ENCODE peak calls at places on chromosomes 6 and 20, in four cellular contexts. B is esophagus muscularis mucosa, D is A549, J is AG04450. I is an unnamed sample.

GRCh38 chr20:5614506-5614905 is 135.7 kb upstream of the SHLD1 start:
- DNase-seq in D (no peak), B (no peak), J (no peak), I (no peak)

GRCh38 chr20:12287575-12287974 is 369.9 kb downstream of the BTBD3 start:
- DNase-seq in D (no peak), B (no peak), J (no peak), I (no peak)

GRCh38 chr6:27293436-27294152 is 18.5 kb downstream of the POM121L2 start:
- DNase-seq in J (no peak), B (no peak), D (peak), I (no peak)

GRCh38 chr20:63087236-63087871 is 80.6 kb upstream of the BHLHE23 start:
- DNase-seq in J (no peak), D (no peak), B (no peak), I (no peak)

GRCh38 chr20:37282558-37282957 is 6.9 kb upstream of the MANBAL start:
- DNase-seq in J (no peak), D (peak), B (no peak), I (no peak)

GRCh38 chr20:38158701-38159325 is 6.3 kb downstream of the TGM2 start:
- DNase-seq in D (no peak), B (no peak), J (no peak), I (no peak)

GRCh38 chr20:58557713-58558335 is 42.6 kb upstream of the APCDD1L start:
- DNase-seq in B (no peak), D (no peak), J (no peak), I (no peak)

GRCh38 chr6:81865712-81866111 is 113.2 kb upstream of the TENT5A start:
- DNase-seq in D (no peak), B (no peak), J (peak), I (no peak)

GRCh38 chr6:149234051-149234962 is 83.2 kb upstream of the TAB2 start:
- DNase-seq in B (no peak), J (no peak), D (no peak), I (peak)

GRCh38 chr6:28011716-28012115 is 54.7 kb downstream of the OR2B6 start:
- DNase-seq in B (no peak), D (no peak), J (no peak), I (no peak)

GRCh38 chr6:170448745-170449144 is 104.4 kb downstream of the PSMB1 start:
- DNase-seq in D (no peak), J (no peak), B (no peak), I (no peak)

GRCh38 chr6:105493776-105494175 is 90.9 kb upstream of the PREP start:
- DNase-seq in J (no peak), D (no peak), B (no peak), I (no peak)

GRCh38 chr6:82924799-82925535 is 140.7 kb downstream of the UBE3D start:
- DNase-seq in J (no peak), B (no peak), D (no peak), I (no peak)

GRCh38 chr6:123127807-123128206 is 131.8 kb downstream of the CLVS2 start:
- DNase-seq in J (no peak), B (no peak), D (peak), I (no peak)

GRCh38 chr20:22346716-22347115 is 237.7 kb downstream of the FOXA2 start:
- DNase-seq in D (no peak), J (no peak), B (peak), I (no peak)

GRCh38 chr20:60262967-60263603 is 304.9 kb downstream of the CDH26 start:
- DNase-seq in D (peak), B (no peak), J (no peak), I (peak)

GRCh38 chr20:4869290-4870193 is 131.8 kb downstream of the SLC23A2 start:
- DNase-seq in J (peak), B (no peak), D (peak), I (no peak)

GRCh38 chr6:103215835-103216234 is 1643.9 kb downstream of the HACE1 start:
- DNase-seq in D (no peak), J (no peak), B (no peak), I (no peak)

GRCh38 chr6:14598017-14598864 is 480.7 kb downstream of the CD83 start:
- DNase-seq in B (no peak), D (no peak), J (no peak), I (no peak)

GRCh38 chr6:88882536-88882935 is 80.9 kb downstream of the RNGTT start:
- DNase-seq in B (no peak), J (no peak), D (no peak), I (no peak)

GRCh38 chr20:62711703-62712101 is 3.1 kb downstream of the NTSR1 start:
- DNase-seq in B (no peak), J (no peak), D (no peak), I (no peak)

GRCh38 chr20:19626896-19627295 is 131.2 kb upstream of the RIN2 start:
- DNase-seq in J (no peak), B (no peak), D (no peak), I (no peak)

GRCh38 chr6:73695619-73696421 is at the start of gene CD109:
- DNase-seq in B (no peak), D (peak), J (peak), I (peak)

GRCh38 chr6:18148304-18149025 is 6.4 kb downstream of the TPMT start:
- DNase-seq in D (peak), J (peak), B (no peak), I (no peak)

GRCh38 chr20:59010321-59010994 is 3.4 kb upstream of the CTSZ start:
- DNase-seq in B (no peak), J (no peak), D (no peak), I (no peak)

GRCh38 chr6:101534386-101534785 is 140.9 kb downstream of the GRIK2 start:
- DNase-seq in J (no peak), B (no peak), D (no peak), I (no peak)

GRCh38 chr6:139256087-139256486 is 35.7 kb downstream of the TXLNB start:
- DNase-seq in B (no peak), J (peak), D (no peak), I (no peak)

GRCh38 chr6:126905917-126906316 is 212.6 kb upstream of the RSPO3 start:
- DNase-seq in J (no peak), D (no peak), B (no peak), I (no peak)

GRCh38 chr20:63748356-63749270 is 9.0 kb downstream of the SLC2A4RG start:
- DNase-seq in B (no peak), J (no peak), D (no peak), I (no peak)

GRCh38 chr20:47055699-47056369 is 161.2 kb downstream of the EYA2 start:
- DNase-seq in J (peak), D (no peak), B (no peak), I (no peak)

GRCh38 chr20:53778041-53778516 is 184.4 kb upstream of the ZNF217 start:
- DNase-seq in J (no peak), B (no peak), D (no peak), I (no peak)

GRCh38 chr6:75922226-75922625 is 150.2 kb downstream of the IMPG1 start:
- DNase-seq in B (no peak), J (no peak), D (no peak), I (no peak)

GRCh38 chr20:7627734-7628663 is 312.3 kb downstream of the HAO1 start:
- DNase-seq in B (no peak), J (no peak), D (no peak), I (no peak)

GRCh38 chr6:2231438-2231837 is 14.0 kb downstream of the GMDS start:
- DNase-seq in B (no peak), J (no peak), D (no peak), I (no peak)

GRCh38 chr6:121817141-121817540 is 381.7 kb downstream of the GJA1 start:
- DNase-seq in J (no peak), B (no peak), D (peak), I (no peak)

GRCh38 chr6:15387118-15387517 is 141.2 kb downstream of the JARID2 start:
- DNase-seq in B (no peak), D (no peak), J (no peak), I (no peak)

GRCh38 chr20:38673731-38674177 is 50.5 kb upstream of the SLC32A1 start:
- DNase-seq in D (no peak), J (no peak), B (no peak), I (no peak)

GRCh38 chr6:25138024-25138696 is 141.0 kb upstream of the CARMIL1 start:
- DNase-seq in D (peak), J (peak), B (no peak), I (peak)

GRCh38 chr6:147711511-147711910 is 203.0 kb downstream of the SAMD5 start:
- DNase-seq in B (no peak), D (no peak), J (no peak), I (no peak)

GRCh38 chr6:147712841-147713240 is 204.4 kb downstream of the SAMD5 start:
- DNase-seq in J (no peak), D (no peak), B (no peak), I (no peak)

GRCh38 chr6:147708170-147708569 is 199.7 kb downstream of the SAMD5 start:
- DNase-seq in J (no peak), D (no peak), B (no peak), I (no peak)

GRCh38 chr6:147709396-147710272 is 201.1 kb downstream of the SAMD5 start:
- DNase-seq in D (no peak), B (no peak), J (no peak), I (no peak)

GRCh38 chr6:147710890-147711289 is 202.4 kb downstream of the SAMD5 start:
- DNase-seq in J (no peak), B (no peak), D (no peak), I (no peak)
- H3K27ac ChIP-seq in J (no peak), B (no peak), D (no peak), I (no peak)

DNA sequence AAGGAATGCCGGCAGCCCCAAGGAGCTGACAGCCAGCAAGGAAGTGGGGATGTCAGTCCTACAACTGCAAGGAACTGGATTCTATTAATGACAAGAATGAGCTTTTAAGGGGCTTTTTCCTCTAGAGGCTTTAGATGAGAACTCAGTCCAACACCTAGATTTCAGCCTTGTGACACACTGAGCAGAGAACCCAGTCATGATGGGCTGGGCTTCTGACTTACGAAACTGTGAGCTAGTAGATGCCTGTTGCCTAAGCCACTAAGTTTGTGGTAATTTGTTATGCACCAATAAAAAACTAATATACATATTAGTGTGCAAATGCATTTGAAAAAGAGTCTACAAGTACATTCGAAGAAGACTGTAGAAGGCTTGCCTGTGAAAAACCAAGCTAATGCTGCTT is 263.3 kb downstream of the SOX4 start:
- DNase-seq in D (no peak), J (no peak), B (no peak), I (no peak)
- H3K27ac ChIP-seq in D (peak), J (no peak), B (no peak), I (no peak)

DNA sequence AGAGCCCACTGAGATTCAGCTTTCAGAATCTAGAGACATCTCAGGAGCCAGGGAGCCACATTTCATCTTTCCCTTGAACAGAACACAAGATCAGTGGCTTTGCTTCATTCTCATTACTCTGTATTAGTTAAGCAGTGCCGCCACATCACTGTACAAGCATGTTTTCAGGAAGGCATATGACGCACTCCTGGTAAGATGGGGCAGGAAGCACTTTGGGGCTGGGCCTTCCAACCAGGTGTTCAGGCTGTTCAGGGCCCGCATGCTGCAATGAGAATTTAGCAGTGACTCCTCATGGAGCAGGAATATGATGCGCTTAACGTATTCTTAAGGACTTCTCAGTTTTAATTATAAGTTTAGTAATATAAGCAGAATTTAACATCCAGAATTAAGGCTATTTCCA is 29.7 kb upstream of the GNRH2 start:
- DNase-seq in J (no peak), B (no peak), D (no peak), I (no peak)
- H3K27ac ChIP-seq in J (no peak), B (no peak), D (no peak), I (no peak)

DNA sequence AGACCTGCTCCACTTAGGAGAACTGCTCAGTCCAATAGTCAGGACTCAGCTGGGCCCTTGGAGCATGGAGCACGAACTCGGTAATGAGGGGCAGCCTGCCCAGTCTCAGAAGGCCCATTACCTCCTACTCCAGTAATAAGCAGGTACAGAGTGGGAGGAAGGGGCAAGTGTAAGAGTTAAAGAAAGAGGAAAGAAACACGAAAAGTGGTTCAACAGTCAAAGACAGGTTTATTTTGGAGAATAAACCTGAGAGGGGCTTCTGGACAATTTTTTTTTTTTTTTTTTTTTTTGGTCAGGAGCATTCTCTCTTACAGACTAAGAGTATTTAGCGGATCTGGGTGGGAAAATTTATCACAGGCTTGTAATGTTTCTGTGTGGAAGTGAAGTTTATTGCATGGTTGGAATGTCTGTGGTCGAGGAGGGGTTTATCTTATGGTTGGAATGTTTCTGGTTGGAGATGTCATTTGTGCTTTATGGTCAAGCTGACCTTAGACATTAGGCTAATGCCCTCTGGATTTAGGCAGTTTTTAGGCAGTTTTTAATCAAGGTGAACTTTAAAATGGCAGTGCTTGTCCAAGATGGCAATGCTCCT is 340.1 kb downstream of the BCKDHB start:
- DNase-seq in B (no peak), J (no peak), D (no peak), I (no peak)
- H3K27ac ChIP-seq in B (no peak), J (no peak), D (no peak), I (no peak)

GRCh38 chr6:45574885-45575284 is 197.2 kb upstream of the SUPT3H start:
- DNase-seq in J (no peak), B (no peak), D (no peak), I (no peak)
- H3K27ac ChIP-seq in J (no peak), B (no peak), D (no peak), I (no peak)

DNA sequence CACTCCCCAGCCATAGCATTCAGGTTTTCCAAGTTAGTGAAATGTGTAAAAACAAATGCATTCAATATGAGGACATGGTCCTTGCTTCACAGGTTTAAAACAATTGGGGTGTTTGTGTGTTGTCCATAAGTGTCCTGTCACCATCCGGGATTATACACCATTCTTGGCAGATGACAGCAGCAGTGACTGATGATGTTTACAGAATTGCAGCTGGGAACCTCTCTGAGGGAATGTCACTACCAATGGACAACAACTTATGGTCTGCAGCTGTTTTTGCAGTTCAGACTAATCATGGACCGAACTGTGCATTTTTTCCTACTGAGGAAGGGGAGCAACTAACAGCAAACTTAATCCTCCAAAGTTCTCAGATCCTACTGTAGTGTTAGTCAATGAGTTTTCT is 26.0 kb downstream of the FAM229B start:
- DNase-seq in B (no peak), J (peak), D (no peak), I (no peak)
- H3K27ac ChIP-seq in B (no peak), J (no peak), D (no peak), I (no peak)

I was measured in CD4-positive, alpha-beta T cell.